ENCODE peak calls at places on chromosome 20, in seven cellular contexts. One of them, this sample, is unnamed.

GRCh38 chr20:4978050-4978918 is 23.0 kb downstream of the SLC23A2 start:
- ATAC-seq in heart left ventricle: no peak
- ATAC-seq in T-cell: no peak
- ATAC-seq in activated CD8-positive, alpha-beta T cell treated with anti-CD3 and anti-CD28 coated beads for 36 hours: no peak
- ATAC-seq in upper lobe of right lung: no peak
- ATAC-seq in stimulated activated naive CD8-positive, alpha-beta T cell treated with anti-CD3 and anti-CD28 coated beads, Interleukin-15, amount 100 ng/mL, for 72 hours: no peak
- ATAC-seq in activated B cell treated with CpG ODN at 0.5 μM for 24 hours: no peak
- ATAC-seq in this sample: no peak

GRCh38 chr20:60467078-60467477 is 508.9 kb downstream of the CDH26 start:
- ATAC-seq in heart left ventricle: no peak
- ATAC-seq in T-cell: no peak
- ATAC-seq in activated CD8-positive, alpha-beta T cell treated with anti-CD3 and anti-CD28 coated beads for 36 hours: no peak
- ATAC-seq in upper lobe of right lung: no peak
- ATAC-seq in stimulated activated naive CD8-positive, alpha-beta T cell treated with anti-CD3 and anti-CD28 coated beads, Interleukin-15, amount 100 ng/mL, for 72 hours: no peak
- ATAC-seq in activated B cell treated with CpG ODN at 0.5 μM for 24 hours: no peak
- ATAC-seq in this sample: no peak

GRCh38 chr20:10131612-10132345 is 86.9 kb upstream of the SNAP25 start:
- ATAC-seq in heart left ventricle: peak
- ATAC-seq in T-cell: no peak
- ATAC-seq in activated CD8-positive, alpha-beta T cell treated with anti-CD3 and anti-CD28 coated beads for 36 hours: no peak
- ATAC-seq in upper lobe of right lung: peak
- ATAC-seq in stimulated activated naive CD8-positive, alpha-beta T cell treated with anti-CD3 and anti-CD28 coated beads, Interleukin-15, amount 100 ng/mL, for 72 hours: no peak
- ATAC-seq in activated B cell treated with CpG ODN at 0.5 μM for 24 hours: no peak
- ATAC-seq in this sample: peak

GRCh38 chr20:18678599-18678998 is 90.7 kb downstream of the DTD1 start:
- ATAC-seq in heart left ventricle: no peak
- ATAC-seq in T-cell: no peak
- ATAC-seq in activated CD8-positive, alpha-beta T cell treated with anti-CD3 and anti-CD28 coated beads for 36 hours: no peak
- ATAC-seq in upper lobe of right lung: no peak
- ATAC-seq in stimulated activated naive CD8-positive, alpha-beta T cell treated with anti-CD3 and anti-CD28 coated beads, Interleukin-15, amount 100 ng/mL, for 72 hours: no peak
- ATAC-seq in activated B cell treated with CpG ODN at 0.5 μM for 24 hours: peak
- ATAC-seq in this sample: no peak

GRCh38 chr20:37357481-37358365 is 11.8 kb downstream of the SRC start:
- ATAC-seq in heart left ventricle: no peak
- ATAC-seq in T-cell: no peak
- ATAC-seq in activated CD8-positive, alpha-beta T cell treated with anti-CD3 and anti-CD28 coated beads for 36 hours: no peak
- ATAC-seq in upper lobe of right lung: peak
- ATAC-seq in stimulated activated naive CD8-positive, alpha-beta T cell treated with anti-CD3 and anti-CD28 coated beads, Interleukin-15, amount 100 ng/mL, for 72 hours: no peak
- ATAC-seq in activated B cell treated with CpG ODN at 0.5 μM for 24 hours: peak
- ATAC-seq in this sample: no peak

GRCh38 chr20:19697415-19697814 is 60.6 kb upstream of the RIN2 start:
- ATAC-seq in heart left ventricle: no peak
- ATAC-seq in T-cell: no peak
- ATAC-seq in activated CD8-positive, alpha-beta T cell treated with anti-CD3 and anti-CD28 coated beads for 36 hours: no peak
- ATAC-seq in upper lobe of right lung: no peak
- ATAC-seq in stimulated activated naive CD8-positive, alpha-beta T cell treated with anti-CD3 and anti-CD28 coated beads, Interleukin-15, amount 100 ng/mL, for 72 hours: no peak
- ATAC-seq in activated B cell treated with CpG ODN at 0.5 μM for 24 hours: no peak
- ATAC-seq in this sample: no peak

GRCh38 chr20:9146649-9147048 is 77.8 kb downstream of the PLCB4 start:
- ATAC-seq in heart left ventricle: no peak
- ATAC-seq in T-cell: no peak
- ATAC-seq in activated CD8-positive, alpha-beta T cell treated with anti-CD3 and anti-CD28 coated beads for 36 hours: no peak
- ATAC-seq in upper lobe of right lung: no peak
- ATAC-seq in stimulated activated naive CD8-positive, alpha-beta T cell treated with anti-CD3 and anti-CD28 coated beads, Interleukin-15, amount 100 ng/mL, for 72 hours: no peak
- ATAC-seq in activated B cell treated with CpG ODN at 0.5 μM for 24 hours: no peak
- ATAC-seq in this sample: no peak

GRCh38 chr20:50517817-50518154 is 7.6 kb downstream of the PTPN1 start:
- ATAC-seq in heart left ventricle: no peak
- ATAC-seq in T-cell: no peak
- ATAC-seq in activated CD8-positive, alpha-beta T cell treated with anti-CD3 and anti-CD28 coated beads for 36 hours: no peak
- ATAC-seq in upper lobe of right lung: no peak
- ATAC-seq in stimulated activated naive CD8-positive, alpha-beta T cell treated with anti-CD3 and anti-CD28 coated beads, Interleukin-15, amount 100 ng/mL, for 72 hours: no peak
- ATAC-seq in activated B cell treated with CpG ODN at 0.5 μM for 24 hours: no peak
- ATAC-seq in this sample: no peak

GRCh38 chr20:19376451-19376971 is 164.1 kb downstream of the SLC24A3 start:
- ATAC-seq in heart left ventricle: peak
- ATAC-seq in T-cell: no peak
- ATAC-seq in activated CD8-positive, alpha-beta T cell treated with anti-CD3 and anti-CD28 coated beads for 36 hours: no peak
- ATAC-seq in upper lobe of right lung: no peak
- ATAC-seq in stimulated activated naive CD8-positive, alpha-beta T cell treated with anti-CD3 and anti-CD28 coated beads, Interleukin-15, amount 100 ng/mL, for 72 hours: no peak
- ATAC-seq in activated B cell treated with CpG ODN at 0.5 μM for 24 hours: no peak
- ATAC-seq in this sample: no peak

GRCh38 chr20:51492167-51493092 is 50.1 kb downstream of the NFATC2 start:
- ATAC-seq in heart left ventricle: peak
- ATAC-seq in T-cell: no peak
- ATAC-seq in activated CD8-positive, alpha-beta T cell treated with anti-CD3 and anti-CD28 coated beads for 36 hours: no peak
- ATAC-seq in upper lobe of right lung: peak
- ATAC-seq in stimulated activated naive CD8-positive, alpha-beta T cell treated with anti-CD3 and anti-CD28 coated beads, Interleukin-15, amount 100 ng/mL, for 72 hours: no peak
- ATAC-seq in activated B cell treated with CpG ODN at 0.5 μM for 24 hours: peak
- ATAC-seq in this sample: peak

GRCh38 chr20:40724566-40724965 is 35.5 kb upstream of the MAFB start:
- ATAC-seq in heart left ventricle: no peak
- ATAC-seq in T-cell: no peak
- ATAC-seq in activated CD8-positive, alpha-beta T cell treated with anti-CD3 and anti-CD28 coated beads for 36 hours: no peak
- ATAC-seq in upper lobe of right lung: no peak
- ATAC-seq in stimulated activated naive CD8-positive, alpha-beta T cell treated with anti-CD3 and anti-CD28 coated beads, Interleukin-15, amount 100 ng/mL, for 72 hours: no peak
- ATAC-seq in activated B cell treated with CpG ODN at 0.5 μM for 24 hours: no peak
- ATAC-seq in this sample: no peak

GRCh38 chr20:24665741-24666191 is 196.3 kb downstream of the SYNDIG1 start:
- ATAC-seq in heart left ventricle: no peak
- ATAC-seq in T-cell: no peak
- ATAC-seq in activated CD8-positive, alpha-beta T cell treated with anti-CD3 and anti-CD28 coated beads for 36 hours: no peak
- ATAC-seq in upper lobe of right lung: no peak
- ATAC-seq in stimulated activated naive CD8-positive, alpha-beta T cell treated with anti-CD3 and anti-CD28 coated beads, Interleukin-15, amount 100 ng/mL, for 72 hours: no peak
- ATAC-seq in activated B cell treated with CpG ODN at 0.5 μM for 24 hours: no peak
- ATAC-seq in this sample: no peak

GRCh38 chr20:36876473-36876833 is 515 bp downstream of the TLDC2 start:
- ATAC-seq in heart left ventricle: no peak
- ATAC-seq in T-cell: no peak
- ATAC-seq in activated CD8-positive, alpha-beta T cell treated with anti-CD3 and anti-CD28 coated beads for 36 hours: no peak
- ATAC-seq in upper lobe of right lung: no peak
- ATAC-seq in stimulated activated naive CD8-positive, alpha-beta T cell treated with anti-CD3 and anti-CD28 coated beads, Interleukin-15, amount 100 ng/mL, for 72 hours: no peak
- ATAC-seq in activated B cell treated with CpG ODN at 0.5 μM for 24 hours: no peak
- ATAC-seq in this sample: no peak

GRCh38 chr20:62832951-62833391 is 16.1 kb downstream of the COL9A3 start:
- ATAC-seq in heart left ventricle: no peak
- ATAC-seq in T-cell: no peak
- ATAC-seq in activated CD8-positive, alpha-beta T cell treated with anti-CD3 and anti-CD28 coated beads for 36 hours: no peak
- ATAC-seq in upper lobe of right lung: peak
- ATAC-seq in stimulated activated naive CD8-positive, alpha-beta T cell treated with anti-CD3 and anti-CD28 coated beads, Interleukin-15, amount 100 ng/mL, for 72 hours: no peak
- ATAC-seq in activated B cell treated with CpG ODN at 0.5 μM for 24 hours: peak
- ATAC-seq in this sample: peak

GRCh38 chr20:21808863-21809664 is 103.6 kb downstream of the PAX1 start:
- ATAC-seq in heart left ventricle: no peak
- ATAC-seq in T-cell: no peak
- ATAC-seq in activated CD8-positive, alpha-beta T cell treated with anti-CD3 and anti-CD28 coated beads for 36 hours: no peak
- ATAC-seq in upper lobe of right lung: peak
- ATAC-seq in stimulated activated naive CD8-positive, alpha-beta T cell treated with anti-CD3 and anti-CD28 coated beads, Interleukin-15, amount 100 ng/mL, for 72 hours: no peak
- ATAC-seq in activated B cell treated with CpG ODN at 0.5 μM for 24 hours: peak
- ATAC-seq in this sample: no peak

GRCh38 chr20:9093203-9093962 is 24.5 kb downstream of the PLCB4 start:
- ATAC-seq in heart left ventricle: no peak
- ATAC-seq in T-cell: no peak
- ATAC-seq in activated CD8-positive, alpha-beta T cell treated with anti-CD3 and anti-CD28 coated beads for 36 hours: no peak
- ATAC-seq in upper lobe of right lung: no peak
- ATAC-seq in stimulated activated naive CD8-positive, alpha-beta T cell treated with anti-CD3 and anti-CD28 coated beads, Interleukin-15, amount 100 ng/mL, for 72 hours: no peak
- ATAC-seq in activated B cell treated with CpG ODN at 0.5 μM for 24 hours: no peak
- ATAC-seq in this sample: peak

GRCh38 chr20:50403565-50404418 is 106.4 kb upstream of the PTPN1 start:
- ATAC-seq in heart left ventricle: no peak
- ATAC-seq in T-cell: no peak
- ATAC-seq in activated CD8-positive, alpha-beta T cell treated with anti-CD3 and anti-CD28 coated beads for 36 hours: no peak
- ATAC-seq in upper lobe of right lung: no peak
- ATAC-seq in stimulated activated naive CD8-positive, alpha-beta T cell treated with anti-CD3 and anti-CD28 coated beads, Interleukin-15, amount 100 ng/mL, for 72 hours: no peak
- ATAC-seq in activated B cell treated with CpG ODN at 0.5 μM for 24 hours: no peak
- ATAC-seq in this sample: no peak

GRCh38 chr20:13765299-13765698 is 19.4 kb downstream of the ESF1 start:
- ATAC-seq in heart left ventricle: no peak
- ATAC-seq in T-cell: no peak
- ATAC-seq in activated CD8-positive, alpha-beta T cell treated with anti-CD3 and anti-CD28 coated beads for 36 hours: no peak
- ATAC-seq in upper lobe of right lung: no peak
- ATAC-seq in stimulated activated naive CD8-positive, alpha-beta T cell treated with anti-CD3 and anti-CD28 coated beads, Interleukin-15, amount 100 ng/mL, for 72 hours: no peak
- ATAC-seq in activated B cell treated with CpG ODN at 0.5 μM for 24 hours: no peak
- ATAC-seq in this sample: no peak

GRCh38 chr20:57810511-57811372 is 100.9 kb upstream of the PMEPA1 start:
- ATAC-seq in heart left ventricle: no peak
- ATAC-seq in T-cell: no peak
- ATAC-seq in activated CD8-positive, alpha-beta T cell treated with anti-CD3 and anti-CD28 coated beads for 36 hours: no peak
- ATAC-seq in upper lobe of right lung: peak
- ATAC-seq in stimulated activated naive CD8-positive, alpha-beta T cell treated with anti-CD3 and anti-CD28 coated beads, Interleukin-15, amount 100 ng/mL, for 72 hours: no peak
- ATAC-seq in activated B cell treated with CpG ODN at 0.5 μM for 24 hours: no peak
- ATAC-seq in this sample: no peak

GRCh38 chr20:25076731-25077609 is 5.0 kb downstream of the VSX1 start:
- ATAC-seq in heart left ventricle: no peak
- ATAC-seq in T-cell: no peak
- ATAC-seq in activated CD8-positive, alpha-beta T cell treated with anti-CD3 and anti-CD28 coated beads for 36 hours: peak
- ATAC-seq in upper lobe of right lung: peak
- ATAC-seq in stimulated activated naive CD8-positive, alpha-beta T cell treated with anti-CD3 and anti-CD28 coated beads, Interleukin-15, amount 100 ng/mL, for 72 hours: peak
- ATAC-seq in activated B cell treated with CpG ODN at 0.5 μM for 24 hours: no peak
- ATAC-seq in this sample: peak

GRCh38 chr20:54044156-54044555 is 26.2 kb downstream of the BCAS1 start:
- ATAC-seq in heart left ventricle: no peak
- ATAC-seq in T-cell: no peak
- ATAC-seq in activated CD8-positive, alpha-beta T cell treated with anti-CD3 and anti-CD28 coated beads for 36 hours: peak
- ATAC-seq in upper lobe of right lung: peak
- ATAC-seq in stimulated activated naive CD8-positive, alpha-beta T cell treated with anti-CD3 and anti-CD28 coated beads, Interleukin-15, amount 100 ng/mL, for 72 hours: peak
- ATAC-seq in activated B cell treated with CpG ODN at 0.5 μM for 24 hours: no peak
- ATAC-seq in this sample: peak

GRCh38 chr20:18734525-18735189 is 78.9 kb upstream of the SCP2D1 start:
- ATAC-seq in heart left ventricle: no peak
- ATAC-seq in T-cell: no peak
- ATAC-seq in activated CD8-positive, alpha-beta T cell treated with anti-CD3 and anti-CD28 coated beads for 36 hours: no peak
- ATAC-seq in upper lobe of right lung: no peak
- ATAC-seq in stimulated activated naive CD8-positive, alpha-beta T cell treated with anti-CD3 and anti-CD28 coated beads, Interleukin-15, amount 100 ng/mL, for 72 hours: no peak
- ATAC-seq in activated B cell treated with CpG ODN at 0.5 μM for 24 hours: no peak
- ATAC-seq in this sample: no peak

GRCh38 chr20:51815383-51816076 is 13.2 kb upstream of the SALL4 start:
- ATAC-seq in heart left ventricle: no peak
- ATAC-seq in T-cell: no peak
- ATAC-seq in activated CD8-positive, alpha-beta T cell treated with anti-CD3 and anti-CD28 coated beads for 36 hours: no peak
- ATAC-seq in upper lobe of right lung: no peak
- ATAC-seq in stimulated activated naive CD8-positive, alpha-beta T cell treated with anti-CD3 and anti-CD28 coated beads, Interleukin-15, amount 100 ng/mL, for 72 hours: no peak
- ATAC-seq in activated B cell treated with CpG ODN at 0.5 μM for 24 hours: no peak
- ATAC-seq in this sample: no peak

GRCh38 chr20:36936341-36936740 is 15.2 kb downstream of the SAMHD1 start:
- ATAC-seq in heart left ventricle: no peak
- ATAC-seq in T-cell: no peak
- ATAC-seq in activated CD8-positive, alpha-beta T cell treated with anti-CD3 and anti-CD28 coated beads for 36 hours: no peak
- ATAC-seq in upper lobe of right lung: no peak
- ATAC-seq in stimulated activated naive CD8-positive, alpha-beta T cell treated with anti-CD3 and anti-CD28 coated beads, Interleukin-15, amount 100 ng/mL, for 72 hours: no peak
- ATAC-seq in activated B cell treated with CpG ODN at 0.5 μM for 24 hours: no peak
- ATAC-seq in this sample: no peak

GRCh38 chr20:42795399-42795798 is 394.3 kb downstream of the PTPRT start:
- ATAC-seq in heart left ventricle: no peak
- ATAC-seq in T-cell: no peak
- ATAC-seq in activated CD8-positive, alpha-beta T cell treated with anti-CD3 and anti-CD28 coated beads for 36 hours: no peak
- ATAC-seq in upper lobe of right lung: no peak
- ATAC-seq in stimulated activated naive CD8-positive, alpha-beta T cell treated with anti-CD3 and anti-CD28 coated beads, Interleukin-15, amount 100 ng/mL, for 72 hours: no peak
- ATAC-seq in activated B cell treated with CpG ODN at 0.5 μM for 24 hours: no peak
- ATAC-seq in this sample: no peak

GRCh38 chr20:32918296-32918695 is 59.6 kb downstream of the EFCAB8 start:
- ATAC-seq in heart left ventricle: no peak
- ATAC-seq in T-cell: no peak
- ATAC-seq in activated CD8-positive, alpha-beta T cell treated with anti-CD3 and anti-CD28 coated beads for 36 hours: no peak
- ATAC-seq in upper lobe of right lung: no peak
- ATAC-seq in stimulated activated naive CD8-positive, alpha-beta T cell treated with anti-CD3 and anti-CD28 coated beads, Interleukin-15, amount 100 ng/mL, for 72 hours: no peak
- ATAC-seq in activated B cell treated with CpG ODN at 0.5 μM for 24 hours: no peak
- ATAC-seq in this sample: no peak

GRCh38 chr20:6632187-6632586 is 135.3 kb upstream of the BMP2 start:
- ATAC-seq in heart left ventricle: no peak
- ATAC-seq in T-cell: no peak
- ATAC-seq in activated CD8-positive, alpha-beta T cell treated with anti-CD3 and anti-CD28 coated beads for 36 hours: no peak
- ATAC-seq in upper lobe of right lung: no peak
- ATAC-seq in stimulated activated naive CD8-positive, alpha-beta T cell treated with anti-CD3 and anti-CD28 coated beads, Interleukin-15, amount 100 ng/mL, for 72 hours: no peak
- ATAC-seq in activated B cell treated with CpG ODN at 0.5 μM for 24 hours: no peak
- ATAC-seq in this sample: no peak

GRCh38 chr20:51995038-51995437 is 192.7 kb upstream of the SALL4 start:
- ATAC-seq in heart left ventricle: no peak
- ATAC-seq in T-cell: no peak
- ATAC-seq in activated CD8-positive, alpha-beta T cell treated with anti-CD3 and anti-CD28 coated beads for 36 hours: no peak
- ATAC-seq in upper lobe of right lung: no peak
- ATAC-seq in stimulated activated naive CD8-positive, alpha-beta T cell treated with anti-CD3 and anti-CD28 coated beads, Interleukin-15, amount 100 ng/mL, for 72 hours: no peak
- ATAC-seq in activated B cell treated with CpG ODN at 0.5 μM for 24 hours: no peak
- ATAC-seq in this sample: no peak

GRCh38 chr20:14745830-14746229 is 408.4 kb upstream of the FLRT3 start:
- ATAC-seq in heart left ventricle: no peak
- ATAC-seq in T-cell: no peak
- ATAC-seq in activated CD8-positive, alpha-beta T cell treated with anti-CD3 and anti-CD28 coated beads for 36 hours: no peak
- ATAC-seq in upper lobe of right lung: no peak
- ATAC-seq in stimulated activated naive CD8-positive, alpha-beta T cell treated with anti-CD3 and anti-CD28 coated beads, Interleukin-15, amount 100 ng/mL, for 72 hours: no peak
- ATAC-seq in activated B cell treated with CpG ODN at 0.5 μM for 24 hours: no peak
- ATAC-seq in this sample: no peak

GRCh38 chr20:34164569-34164968 is 52.5 kb upstream of the EIF2S2 start:
- ATAC-seq in heart left ventricle: no peak
- ATAC-seq in T-cell: no peak
- ATAC-seq in activated CD8-positive, alpha-beta T cell treated with anti-CD3 and anti-CD28 coated beads for 36 hours: no peak
- ATAC-seq in upper lobe of right lung: no peak
- ATAC-seq in stimulated activated naive CD8-positive, alpha-beta T cell treated with anti-CD3 and anti-CD28 coated beads, Interleukin-15, amount 100 ng/mL, for 72 hours: no peak
- ATAC-seq in activated B cell treated with CpG ODN at 0.5 μM for 24 hours: no peak
- ATAC-seq in this sample: no peak

GRCh38 chr20:8043687-8044278 is 24.2 kb upstream of the TMX4 start:
- ATAC-seq in heart left ventricle: no peak
- ATAC-seq in T-cell: peak
- ATAC-seq in activated CD8-positive, alpha-beta T cell treated with anti-CD3 and anti-CD28 coated beads for 36 hours: peak
- ATAC-seq in upper lobe of right lung: peak
- ATAC-seq in stimulated activated naive CD8-positive, alpha-beta T cell treated with anti-CD3 and anti-CD28 coated beads, Interleukin-15, amount 100 ng/mL, for 72 hours: peak
- ATAC-seq in activated B cell treated with CpG ODN at 0.5 μM for 24 hours: peak
- ATAC-seq in this sample: peak

GRCh38 chr20:16661738-16662137 is 68.1 kb upstream of the SNRPB2 start:
- ATAC-seq in heart left ventricle: no peak
- ATAC-seq in T-cell: no peak
- ATAC-seq in activated CD8-positive, alpha-beta T cell treated with anti-CD3 and anti-CD28 coated beads for 36 hours: no peak
- ATAC-seq in upper lobe of right lung: no peak
- ATAC-seq in stimulated activated naive CD8-positive, alpha-beta T cell treated with anti-CD3 and anti-CD28 coated beads, Interleukin-15, amount 100 ng/mL, for 72 hours: no peak
- ATAC-seq in activated B cell treated with CpG ODN at 0.5 μM for 24 hours: no peak
- ATAC-seq in this sample: no peak

This sample was measured in gastroesophageal sphincter.